ENCODE peak calls at places on chromosomes 16 and 17, in nine cellular contexts. One of them, this sample, is unnamed.

GRCh38 chr16:55948230-55948629 is 73.1 kb upstream of the CES5A start:
- DNase-seq in EL: no peak
- DNase-seq in progenitor cell of endocrine pancreas: no peak
- DNase-seq in fibroblast of lung: no peak
- DNase-seq in colonic mucosa: no peak
- DNase-seq in AG20443: no peak
- DNase-seq in A549: no peak
- DNase-seq in Caki2: no peak
- DNase-seq in stimulated activated CD4-positive, alpha-beta T cell treated with anti-CD3 and anti-CD28 coated beads, TNF-alpha, amount 100 ng/mL, for 48 hours: no peak
- DNase-seq in this sample: no peak

GRCh38 chr17:55089955-55090573 is 121.5 kb downstream of the STXBP4 start:
- DNase-seq in colonic mucosa: no peak
- DNase-seq in Caki2: peak
- DNase-seq in fibroblast of lung: peak
- DNase-seq in EL: no peak
- DNase-seq in progenitor cell of endocrine pancreas: no peak
- DNase-seq in stimulated activated CD4-positive, alpha-beta T cell treated with anti-CD3 and anti-CD28 coated beads, TNF-alpha, amount 100 ng/mL, for 48 hours: peak
- DNase-seq in A549: peak
- DNase-seq in AG20443: no peak
- DNase-seq in this sample: peak

GRCh38 chr17:332558-333322 is 19.9 kb downstream of the RPH3AL start:
- DNase-seq in stimulated activated CD4-positive, alpha-beta T cell treated with anti-CD3 and anti-CD28 coated beads, TNF-alpha, amount 100 ng/mL, for 48 hours: no peak
- DNase-seq in fibroblast of lung: peak
- DNase-seq in colonic mucosa: no peak
- DNase-seq in AG20443: peak
- DNase-seq in EL: no peak
- DNase-seq in Caki2: no peak
- DNase-seq in progenitor cell of endocrine pancreas: no peak
- DNase-seq in A549: no peak
- DNase-seq in this sample: peak

GRCh38 chr16:2200313-2200712 is 3.9 kb upstream of the CASKIN1 start:
- DNase-seq in stimulated activated CD4-positive, alpha-beta T cell treated with anti-CD3 and anti-CD28 coated beads, TNF-alpha, amount 100 ng/mL, for 48 hours: no peak
- DNase-seq in Caki2: no peak
- DNase-seq in A549: no peak
- DNase-seq in AG20443: no peak
- DNase-seq in EL: no peak
- DNase-seq in fibroblast of lung: no peak
- DNase-seq in colonic mucosa: no peak
- DNase-seq in progenitor cell of endocrine pancreas: no peak
- DNase-seq in this sample: no peak

GRCh38 chr17:59357929-59358328 is 26.5 kb downstream of the YPEL2 start:
- DNase-seq in progenitor cell of endocrine pancreas: no peak
- DNase-seq in AG20443: peak
- DNase-seq in fibroblast of lung: peak
- DNase-seq in Caki2: no peak
- DNase-seq in stimulated activated CD4-positive, alpha-beta T cell treated with anti-CD3 and anti-CD28 coated beads, TNF-alpha, amount 100 ng/mL, for 48 hours: no peak
- DNase-seq in EL: peak
- DNase-seq in colonic mucosa: no peak
- DNase-seq in A549: no peak
- DNase-seq in this sample: peak

GRCh38 chr16:66842765-66843164 is 1.4 kb upstream of the CA7 start:
- DNase-seq in progenitor cell of endocrine pancreas: no peak
- DNase-seq in EL: peak
- DNase-seq in colonic mucosa: no peak
- DNase-seq in AG20443: no peak
- DNase-seq in stimulated activated CD4-positive, alpha-beta T cell treated with anti-CD3 and anti-CD28 coated beads, TNF-alpha, amount 100 ng/mL, for 48 hours: no peak
- DNase-seq in Caki2: no peak
- DNase-seq in A549: no peak
- DNase-seq in fibroblast of lung: peak
- DNase-seq in this sample: peak

GRCh38 chr17:8726477-8726876 is 18.2 kb downstream of the CCDC42 start:
- DNase-seq in progenitor cell of endocrine pancreas: no peak
- DNase-seq in AG20443: no peak
- DNase-seq in stimulated activated CD4-positive, alpha-beta T cell treated with anti-CD3 and anti-CD28 coated beads, TNF-alpha, amount 100 ng/mL, for 48 hours: no peak
- DNase-seq in EL: no peak
- DNase-seq in fibroblast of lung: no peak
- DNase-seq in Caki2: no peak
- DNase-seq in colonic mucosa: no peak
- DNase-seq in A549: no peak
- DNase-seq in this sample: no peak

GRCh38 chr17:78381601-78382168 is 3.2 kb downstream of the PGS1 start:
- DNase-seq in progenitor cell of endocrine pancreas: no peak
- DNase-seq in colonic mucosa: no peak
- DNase-seq in stimulated activated CD4-positive, alpha-beta T cell treated with anti-CD3 and anti-CD28 coated beads, TNF-alpha, amount 100 ng/mL, for 48 hours: no peak
- DNase-seq in EL: no peak
- DNase-seq in AG20443: no peak
- DNase-seq in Caki2: peak
- DNase-seq in A549: no peak
- DNase-seq in fibroblast of lung: peak
- DNase-seq in this sample: no peak

GRCh38 chr17:17710728-17711541 is 29.7 kb downstream of the RAI1 start:
- DNase-seq in colonic mucosa: peak
- DNase-seq in progenitor cell of endocrine pancreas: peak
- DNase-seq in Caki2: peak
- DNase-seq in fibroblast of lung: peak
- DNase-seq in EL: peak
- DNase-seq in A549: peak
- DNase-seq in stimulated activated CD4-positive, alpha-beta T cell treated with anti-CD3 and anti-CD28 coated beads, TNF-alpha, amount 100 ng/mL, for 48 hours: no peak
- DNase-seq in AG20443: peak
- DNase-seq in this sample: peak

GRCh38 chr17:57696050-57696449 is 49.0 kb downstream of the CCDC182 start:
- DNase-seq in AG20443: no peak
- DNase-seq in stimulated activated CD4-positive, alpha-beta T cell treated with anti-CD3 and anti-CD28 coated beads, TNF-alpha, amount 100 ng/mL, for 48 hours: no peak
- DNase-seq in fibroblast of lung: no peak
- DNase-seq in colonic mucosa: no peak
- DNase-seq in Caki2: no peak
- DNase-seq in A549: no peak
- DNase-seq in EL: no peak
- DNase-seq in progenitor cell of endocrine pancreas: no peak
- DNase-seq in this sample: no peak

GRCh38 chr17:28030386-28030785 is 12.1 kb upstream of the NLK start:
- DNase-seq in progenitor cell of endocrine pancreas: no peak
- DNase-seq in A549: no peak
- DNase-seq in colonic mucosa: no peak
- DNase-seq in fibroblast of lung: no peak
- DNase-seq in EL: no peak
- DNase-seq in Caki2: no peak
- DNase-seq in AG20443: no peak
- DNase-seq in stimulated activated CD4-positive, alpha-beta T cell treated with anti-CD3 and anti-CD28 coated beads, TNF-alpha, amount 100 ng/mL, for 48 hours: no peak
- DNase-seq in this sample: no peak

GRCh38 chr17:7929158-7930029 is at the start of gene KCNAB3:
- DNase-seq in fibroblast of lung: peak
- DNase-seq in Caki2: no peak
- DNase-seq in A549: peak
- DNase-seq in progenitor cell of endocrine pancreas: no peak
- DNase-seq in AG20443: peak
- DNase-seq in EL: peak
- DNase-seq in colonic mucosa: no peak
- DNase-seq in stimulated activated CD4-positive, alpha-beta T cell treated with anti-CD3 and anti-CD28 coated beads, TNF-alpha, amount 100 ng/mL, for 48 hours: peak
- DNase-seq in this sample: no peak

GRCh38 chr17:81735181-81736102 is 23.4 kb downstream of the SLC25A10 start:
- DNase-seq in Caki2: peak
- DNase-seq in progenitor cell of endocrine pancreas: no peak
- DNase-seq in A549: peak
- DNase-seq in fibroblast of lung: peak
- DNase-seq in AG20443: peak
- DNase-seq in colonic mucosa: peak
- DNase-seq in stimulated activated CD4-positive, alpha-beta T cell treated with anti-CD3 and anti-CD28 coated beads, TNF-alpha, amount 100 ng/mL, for 48 hours: no peak
- DNase-seq in EL: peak
- DNase-seq in this sample: peak

GRCh38 chr17:7997186-7997585 is 5.2 kb upstream of the GUCY2D start:
- DNase-seq in fibroblast of lung: peak
- DNase-seq in colonic mucosa: peak
- DNase-seq in EL: peak
- DNase-seq in A549: peak
- DNase-seq in AG20443: no peak
- DNase-seq in progenitor cell of endocrine pancreas: no peak
- DNase-seq in Caki2: no peak
- DNase-seq in stimulated activated CD4-positive, alpha-beta T cell treated with anti-CD3 and anti-CD28 coated beads, TNF-alpha, amount 100 ng/mL, for 48 hours: no peak
- DNase-seq in this sample: peak

GRCh38 chr17:74354561-74354960 is 7.1 kb downstream of the BTBD17 start:
- DNase-seq in colonic mucosa: no peak
- DNase-seq in AG20443: no peak
- DNase-seq in stimulated activated CD4-positive, alpha-beta T cell treated with anti-CD3 and anti-CD28 coated beads, TNF-alpha, amount 100 ng/mL, for 48 hours: no peak
- DNase-seq in A549: no peak
- DNase-seq in fibroblast of lung: no peak
- DNase-seq in Caki2: no peak
- DNase-seq in EL: no peak
- DNase-seq in progenitor cell of endocrine pancreas: no peak
- DNase-seq in this sample: no peak

GRCh38 chr17:35944151-35944550 is 638 bp upstream of the LYZL6 start:
- DNase-seq in progenitor cell of endocrine pancreas: no peak
- DNase-seq in A549: no peak
- DNase-seq in AG20443: no peak
- DNase-seq in colonic mucosa: no peak
- DNase-seq in EL: peak
- DNase-seq in stimulated activated CD4-positive, alpha-beta T cell treated with anti-CD3 and anti-CD28 coated beads, TNF-alpha, amount 100 ng/mL, for 48 hours: no peak
- DNase-seq in Caki2: no peak
- DNase-seq in fibroblast of lung: no peak
- DNase-seq in this sample: peak

GRCh38 chr16:2194166-2194834 is 2.1 kb downstream of the CASKIN1 start:
- DNase-seq in stimulated activated CD4-positive, alpha-beta T cell treated with anti-CD3 and anti-CD28 coated beads, TNF-alpha, amount 100 ng/mL, for 48 hours: no peak
- DNase-seq in progenitor cell of endocrine pancreas: no peak
- DNase-seq in colonic mucosa: no peak
- DNase-seq in fibroblast of lung: peak
- DNase-seq in AG20443: no peak
- DNase-seq in A549: peak
- DNase-seq in Caki2: peak
- DNase-seq in EL: peak
- DNase-seq in this sample: no peak

GRCh38 chr17:13833921-13834320 is 232.2 kb upstream of the HS3ST3A1 start:
- DNase-seq in AG20443: no peak
- DNase-seq in fibroblast of lung: peak
- DNase-seq in colonic mucosa: no peak
- DNase-seq in progenitor cell of endocrine pancreas: no peak
- DNase-seq in stimulated activated CD4-positive, alpha-beta T cell treated with anti-CD3 and anti-CD28 coated beads, TNF-alpha, amount 100 ng/mL, for 48 hours: no peak
- DNase-seq in A549: no peak
- DNase-seq in Caki2: no peak
- DNase-seq in EL: peak
- DNase-seq in this sample: peak

GRCh38 chr16:23128056-23128455 is 21.2 kb downstream of the USP31 start:
- DNase-seq in colonic mucosa: no peak
- DNase-seq in fibroblast of lung: no peak
- DNase-seq in AG20443: peak
- DNase-seq in EL: no peak
- DNase-seq in stimulated activated CD4-positive, alpha-beta T cell treated with anti-CD3 and anti-CD28 coated beads, TNF-alpha, amount 100 ng/mL, for 48 hours: no peak
- DNase-seq in Caki2: no peak
- DNase-seq in A549: no peak
- DNase-seq in progenitor cell of endocrine pancreas: no peak
- DNase-seq in this sample: no peak

GRCh38 chr17:1590031-1590746 is 27.6 kb upstream of the PITPNA start:
- DNase-seq in fibroblast of lung: peak
- DNase-seq in EL: peak
- DNase-seq in A549: peak
- DNase-seq in Caki2: peak
- DNase-seq in AG20443: peak
- DNase-seq in colonic mucosa: peak
- DNase-seq in progenitor cell of endocrine pancreas: no peak
- DNase-seq in stimulated activated CD4-positive, alpha-beta T cell treated with anti-CD3 and anti-CD28 coated beads, TNF-alpha, amount 100 ng/mL, for 48 hours: no peak
- DNase-seq in this sample: peak

GRCh38 chr16:4752351-4753100 is 14.4 kb downstream of the ZNF500 start:
- DNase-seq in colonic mucosa: no peak
- DNase-seq in stimulated activated CD4-positive, alpha-beta T cell treated with anti-CD3 and anti-CD28 coated beads, TNF-alpha, amount 100 ng/mL, for 48 hours: no peak
- DNase-seq in EL: no peak
- DNase-seq in AG20443: no peak
- DNase-seq in Caki2: no peak
- DNase-seq in progenitor cell of endocrine pancreas: no peak
- DNase-seq in A549: no peak
- DNase-seq in fibroblast of lung: no peak
- DNase-seq in this sample: no peak

GRCh38 chr16:14181371-14182050 is 110.4 kb downstream of the MRTFB start:
- DNase-seq in fibroblast of lung: peak
- DNase-seq in stimulated activated CD4-positive, alpha-beta T cell treated with anti-CD3 and anti-CD28 coated beads, TNF-alpha, amount 100 ng/mL, for 48 hours: no peak
- DNase-seq in A549: peak
- DNase-seq in AG20443: peak
- DNase-seq in Caki2: no peak
- DNase-seq in colonic mucosa: no peak
- DNase-seq in progenitor cell of endocrine pancreas: no peak
- DNase-seq in EL: peak
- DNase-seq in this sample: no peak

GRCh38 chr16:1580956-1581355 is 30.9 kb downstream of the IFT140 start:
- DNase-seq in A549: no peak
- DNase-seq in Caki2: no peak
- DNase-seq in AG20443: no peak
- DNase-seq in EL: no peak
- DNase-seq in progenitor cell of endocrine pancreas: no peak
- DNase-seq in stimulated activated CD4-positive, alpha-beta T cell treated with anti-CD3 and anti-CD28 coated beads, TNF-alpha, amount 100 ng/mL, for 48 hours: no peak
- DNase-seq in fibroblast of lung: no peak
- DNase-seq in colonic mucosa: peak
- DNase-seq in this sample: no peak

GRCh38 chr16:31352344-31353115 is 2.4 kb upstream of the ITGAX start:
- DNase-seq in stimulated activated CD4-positive, alpha-beta T cell treated with anti-CD3 and anti-CD28 coated beads, TNF-alpha, amount 100 ng/mL, for 48 hours: no peak
- DNase-seq in fibroblast of lung: no peak
- DNase-seq in colonic mucosa: no peak
- DNase-seq in Caki2: no peak
- DNase-seq in progenitor cell of endocrine pancreas: no peak
- DNase-seq in EL: no peak
- DNase-seq in AG20443: no peak
- DNase-seq in A549: no peak
- DNase-seq in this sample: no peak

GRCh38 chr16:20871935-20872815 is 28.0 kb downstream of the DCUN1D3 start:
- DNase-seq in colonic mucosa: no peak
- DNase-seq in Caki2: no peak
- DNase-seq in EL: no peak
- DNase-seq in fibroblast of lung: peak
- DNase-seq in stimulated activated CD4-positive, alpha-beta T cell treated with anti-CD3 and anti-CD28 coated beads, TNF-alpha, amount 100 ng/mL, for 48 hours: no peak
- DNase-seq in progenitor cell of endocrine pancreas: no peak
- DNase-seq in A549: no peak
- DNase-seq in AG20443: no peak
- DNase-seq in this sample: no peak

GRCh38 chr17:67178555-67178954 is 66.4 kb downstream of the HELZ start:
- DNase-seq in AG20443: no peak
- DNase-seq in A549: no peak
- DNase-seq in Caki2: no peak
- DNase-seq in EL: no peak
- DNase-seq in fibroblast of lung: no peak
- DNase-seq in stimulated activated CD4-positive, alpha-beta T cell treated with anti-CD3 and anti-CD28 coated beads, TNF-alpha, amount 100 ng/mL, for 48 hours: no peak
- DNase-seq in colonic mucosa: no peak
- DNase-seq in progenitor cell of endocrine pancreas: no peak
- DNase-seq in this sample: no peak

GRCh38 chr16:17382514-17382913 is 88.2 kb downstream of the XYLT1 start:
- DNase-seq in stimulated activated CD4-positive, alpha-beta T cell treated with anti-CD3 and anti-CD28 coated beads, TNF-alpha, amount 100 ng/mL, for 48 hours: no peak
- DNase-seq in AG20443: no peak
- DNase-seq in A549: no peak
- DNase-seq in progenitor cell of endocrine pancreas: no peak
- DNase-seq in colonic mucosa: no peak
- DNase-seq in fibroblast of lung: no peak
- DNase-seq in Caki2: no peak
- DNase-seq in EL: no peak
- DNase-seq in this sample: no peak

GRCh38 chr16:35734728-35735402 is 2275.5 kb downstream of the TP53TG3F start:
- DNase-seq in progenitor cell of endocrine pancreas: no peak
- DNase-seq in fibroblast of lung: no peak
- DNase-seq in AG20443: no peak
- DNase-seq in A549: no peak
- DNase-seq in EL: no peak
- DNase-seq in Caki2: no peak
- DNase-seq in colonic mucosa: no peak
- DNase-seq in stimulated activated CD4-positive, alpha-beta T cell treated with anti-CD3 and anti-CD28 coated beads, TNF-alpha, amount 100 ng/mL, for 48 hours: no peak
- DNase-seq in this sample: no peak

GRCh38 chr17:72719582-72720493 is 372.6 kb downstream of the SLC39A11 start:
- DNase-seq in A549: no peak
- DNase-seq in progenitor cell of endocrine pancreas: no peak
- DNase-seq in fibroblast of lung: peak
- DNase-seq in Caki2: no peak
- DNase-seq in AG20443: no peak
- DNase-seq in colonic mucosa: no peak
- DNase-seq in stimulated activated CD4-positive, alpha-beta T cell treated with anti-CD3 and anti-CD28 coated beads, TNF-alpha, amount 100 ng/mL, for 48 hours: peak
- DNase-seq in EL: no peak
- DNase-seq in this sample: no peak

GRCh38 chr17:75844530-75845057 is 390 bp upstream of the UNC13D start:
- DNase-seq in colonic mucosa: peak
- DNase-seq in AG20443: no peak
- DNase-seq in A549: peak
- DNase-seq in fibroblast of lung: no peak
- DNase-seq in EL: no peak
- DNase-seq in progenitor cell of endocrine pancreas: no peak
- DNase-seq in stimulated activated CD4-positive, alpha-beta T cell treated with anti-CD3 and anti-CD28 coated beads, TNF-alpha, amount 100 ng/mL, for 48 hours: no peak
- DNase-seq in Caki2: no peak
- DNase-seq in this sample: no peak

GRCh38 chr17:1177099-1177996 is 2.4 kb downstream of the ABR start:
- DNase-seq in colonic mucosa: no peak
- DNase-seq in EL: peak
- DNase-seq in AG20443: peak
- DNase-seq in stimulated activated CD4-positive, alpha-beta T cell treated with anti-CD3 and anti-CD28 coated beads, TNF-alpha, amount 100 ng/mL, for 48 hours: no peak
- DNase-seq in progenitor cell of endocrine pancreas: no peak
- DNase-seq in A549: no peak
- DNase-seq in Caki2: no peak
- DNase-seq in fibroblast of lung: peak
- DNase-seq in this sample: no peak

This sample was measured in myocyte.